ENCODE peak calls at places on chromosomes 5 and 9, in six cellular contexts. K, L, E, D, Z and Q are unnamed samples.
A peak's percentile ranks its signal among the peaks of the same experiment; 100 is the strongest.

GRCh38 chr5:142619815-142620214 is 66.1 kb downstream of the FGF1 start:
- ATAC-seq in L (no peak), D (no peak), E (no peak), Z (no peak), K (no peak), Q (no peak)

GRCh38 chr5:32090755-32091128 is 83.4 kb downstream of the GOLPH3 start:
- ATAC-seq in L (no peak), Z (no peak), K (no peak), D (no peak), E (no peak), Q (no peak)

GRCh38 chr5:98309785-98310566 is 463.5 kb upstream of the RGMB start:
- ATAC-seq in Z (peak; percentile 36), K (peak; percentile 88), E (no peak), D (peak; percentile 94), L (peak; percentile 72), Q (peak; percentile 50)

GRCh38 chr9:117343416-117343815 is 71.4 kb downstream of the ASTN2 start:
- ATAC-seq in Z (no peak), K (no peak), L (no peak), E (no peak), D (peak; percentile 76), Q (no peak)

GRCh38 chr5:91111473-91112238 is 271.5 kb downstream of the ARRDC3 start:
- ATAC-seq in D (no peak), Z (peak; percentile 90), L (no peak), K (peak; percentile 37), E (no peak), Q (peak; percentile 30)

GRCh38 chr5:139738777-139739611 is 56.6 kb upstream of the PSD2 start:
- ATAC-seq in Z (no peak), L (no peak), D (no peak), K (no peak), E (no peak), Q (no peak)

GRCh38 chr9:20016611-20017010 is 227.8 kb upstream of the SLC24A2 start:
- ATAC-seq in L (no peak), D (no peak), K (no peak), E (no peak), Z (no peak), Q (no peak)

GRCh38 chr9:33158555-33159057 is 8.5 kb downstream of the B4GALT1 start:
- ATAC-seq in E (peak; percentile 13), Z (no peak), K (no peak), L (no peak), D (no peak), Q (no peak)

GRCh38 chr9:92115977-92116285 is 718 bp upstream of the SPTLC1 start:
- ATAC-seq in Z (no peak), D (no peak), L (no peak), K (no peak), E (no peak), Q (no peak)

GRCh38 chr5:89988129-89988528 is 421.4 kb downstream of the CETN3 start:
- ATAC-seq in L (no peak), E (no peak), D (no peak), Z (no peak), K (no peak), Q (no peak)

GRCh38 chr5:78647838-78648358 is 674 bp downstream of the LHFPL2 start:
- ATAC-seq in K (peak; percentile 47), D (peak; percentile 58), E (no peak), L (peak; percentile 52), Z (peak; percentile 52), Q (peak; percentile 52)